ENCODE peak calls at places on chromosome 3, in seven cellular contexts. X, Q, N, U, Z, H and R are unnamed samples. For H3K9me3, the result is how much of the 10 kb centered on the place peaks cover.

GRCh38 chr3:30353711-30354467 is 252.5 kb upstream of the TGFBR2 start:
- DNase-seq in X (peak), Q (no peak), N (no peak), U (no peak), Z (no peak), H (no peak), R (peak)

GRCh38 chr3:188854395-188855149 is 317.2 kb upstream of the TPRG1 start:
- DNase-seq in X (no peak), Q (no peak), N (no peak), U (no peak), Z (no peak), H (no peak), R (no peak)

GRCh38 chr3:127291611-127292010 is 3.8 kb upstream of the PRR20G start:
- DNase-seq in X (no peak), Q (no peak), N (no peak), U (no peak), Z (no peak), H (no peak), R (no peak)

GRCh38 chr3:106130384-106131084 is 261.7 kb upstream of the CBLB start:
- DNase-seq in X (no peak), Q (no peak), N (no peak), U (peak), Z (no peak), H (no peak), R (no peak)

GRCh38 chr3:158313344-158313927 is 203.5 kb downstream of the RSRC1 start:
- DNase-seq in X (no peak), Q (no peak), N (no peak), U (peak), Z (no peak), H (no peak), R (no peak)

GRCh38 chr3:127224118-127224517 is 31.2 kb downstream of the PRR23E start:
- DNase-seq in X (no peak), Q (no peak), N (no peak), U (no peak), Z (no peak), H (no peak), R (no peak)

GRCh38 chr3:45612918-45613602 is 18.5 kb downstream of the LIMD1 start:
- DNase-seq in X (no peak), Q (no peak), N (no peak), U (no peak), Z (no peak), H (no peak), R (no peak)

GRCh38 chr3:161104561-161105551 is at the start of gene B3GALNT1:
- DNase-seq in X (no peak), Q (peak), N (peak), U (peak), Z (peak), H (peak), R (no peak)

GRCh38 chr3:18900994-18901393 is 247.3 kb upstream of the KCNH8 start:
- DNase-seq in X (no peak), Q (no peak), N (no peak), U (peak), Z (no peak), H (no peak), R (no peak)

GRCh38 chr3:134072881-134073582 is 43.3 kb upstream of the SLCO2A1 start:
- DNase-seq in X (no peak), Q (peak), N (peak), U (no peak), Z (no peak), H (no peak), R (no peak)

GRCh38 chr3:156673732-156674045 is 701 bp upstream of the TIPARP start:
- DNase-seq in X (no peak), Q (no peak), N (no peak), U (no peak), Z (no peak), H (no peak), R (no peak)

GRCh38 chr3:12708584-12709192 is 44.8 kb upstream of the RAF1 start:
- DNase-seq in X (no peak), Q (no peak), N (no peak), U (peak), Z (no peak), H (no peak), R (no peak)

GRCh38 chr3:43203022-43203421 is 83.3 kb upstream of the SNRK start:
- DNase-seq in X (no peak), Q (no peak), N (no peak), U (no peak), Z (no peak), H (no peak), R (no peak)

GRCh38 chr3:152961323-152961722 is 126.4 kb downstream of the P2RY1 start:
- DNase-seq in X (no peak), Q (no peak), N (no peak), U (peak), Z (no peak), H (no peak), R (no peak)

GRCh38 chr3:159766563-159767185 is 222.0 kb upstream of the IL12A start:
- DNase-seq in X (no peak), Q (peak), N (no peak), U (no peak), Z (no peak), H (no peak), R (no peak)

GRCh38 chr3:169286214-169286613 is 377.3 kb downstream of the MECOM start:
- DNase-seq in X (no peak), Q (no peak), N (no peak), U (peak), Z (no peak), H (no peak), R (no peak)

GRCh38 chr3:50453907-50454306 is 49.5 kb downstream of the CACNA2D2 start:
- DNase-seq in X (no peak), Q (no peak), N (no peak), U (no peak), Z (no peak), H (no peak), R (no peak)

GRCh38 chr3:28972921-28973320 is 307.9 kb upstream of the RBMS3 start:
- DNase-seq in X (no peak), Q (no peak), N (no peak), U (no peak), Z (no peak), H (no peak), R (no peak)

GRCh38 chr3:171000281-171000680 is 26.2 kb downstream of the SLC2A2 start:
- DNase-seq in X (no peak), Q (no peak), N (no peak), U (no peak), Z (no peak), H (no peak), R (no peak)

GRCh38 chr3:177973241-177973840 is 562.9 kb upstream of the KCNMB2 start:
- DNase-seq in X (no peak), Q (no peak), N (no peak), U (peak), Z (no peak), H (no peak), R (no peak)

GRCh38 chr3:112774293-112774926 is 72.3 kb downstream of the CD200R1L start:
- DNase-seq in X (no peak), Q (no peak), N (no peak), U (no peak), Z (no peak), H (no peak), R (no peak)

GRCh38 chr3:87333393-87333892 is 57.1 kb upstream of the POU1F1 start:
- DNase-seq in X (no peak), Q (no peak), N (peak), U (peak), Z (no peak), H (no peak), R (no peak)

GRCh38 chr3:46609074-46609735 is 3.1 kb upstream of the FAM240A start:
- DNase-seq in X (no peak), Q (peak), N (no peak), U (no peak), Z (no peak), H (no peak), R (no peak)

GRCh38 chr3:152834354-152835310 is at the start of gene P2RY1:
- DNase-seq in X (no peak), Q (peak), N (peak), U (peak), Z (peak), H (peak), R (no peak)

GRCh38 chr3:186487819-186488218 is 56.4 kb downstream of the CRYGS start:
- DNase-seq in X (no peak), Q (peak), N (no peak), U (no peak), Z (no peak), H (no peak), R (no peak)

GRCh38 chr3:183244981-183245476 is 8.0 kb upstream of the B3GNT5 start:
- DNase-seq in X (no peak), Q (no peak), N (no peak), U (peak), Z (no peak), H (no peak), R (no peak)

GRCh38 chr3:107598926-107599754 is 76.4 kb downstream of the BBX start:
- DNase-seq in X (no peak), Q (peak), N (no peak), U (peak), Z (no peak), H (no peak), R (peak)

GRCh38 chr3:123447749-123448502 is 964 bp downstream of the ADCY5 start:
- DNase-seq in X (peak), Q (peak), N (no peak), U (peak), Z (peak), H (peak), R (peak)

GRCh38 chr3:194977341-194977740 is 291.7 kb downstream of the FAM43A start:
- DNase-seq in X (no peak), Q (no peak), N (peak), U (no peak), Z (no peak), H (no peak), R (no peak)

GRCh38 chr3:64456674-64457073 is 231.1 kb downstream of the ADAMTS9 start:
- DNase-seq in X (no peak), Q (no peak), N (no peak), U (no peak), Z (no peak), H (no peak), R (no peak)

GRCh38 chr3:24525557-24525956 is 30.9 kb upstream of the THRB start:
- DNase-seq in X (no peak), Q (no peak), N (no peak), U (no peak), Z (no peak), H (no peak), R (no peak)

GRCh38 chr3:48848816-48849515 is 1.3 kb upstream of the PRKAR2A start:
- DNase-seq in X (no peak), Q (no peak), N (no peak), U (no peak), Z (no peak), H (no peak), R (no peak)

GRCh38 chr3:105678017-105678416 is 190.8 kb downstream of the CBLB start:
- DNase-seq in X (no peak), Q (no peak), N (no peak), U (no peak), Z (no peak), H (no peak), R (no peak)

GRCh38 chr3:11642455-11643162 is 1.1 kb downstream of the VGLL4 start:
- DNase-seq in X (peak), Q (peak), N (peak), U (peak), Z (peak), H (peak), R (peak)

DNA sequence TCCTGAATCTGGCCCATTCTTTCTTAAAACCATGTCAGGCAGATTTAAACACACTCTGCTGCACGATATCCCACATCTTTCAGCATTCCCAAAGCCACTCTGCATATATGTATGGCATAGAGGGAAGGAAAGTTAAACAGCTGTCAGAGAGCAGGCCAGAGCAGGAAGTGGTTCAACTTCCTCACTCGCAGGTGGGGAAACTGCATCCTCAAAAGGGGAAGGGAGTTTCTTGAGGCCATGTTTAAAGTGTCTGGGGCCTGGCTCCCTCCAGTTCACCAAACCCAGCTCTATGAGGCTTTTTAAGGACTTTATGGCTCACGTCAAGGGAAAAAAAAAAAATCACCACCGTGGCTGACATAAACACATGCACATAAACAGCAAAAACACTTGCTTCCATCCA is 123.1 kb downstream of the OPA1 start:
- DNase-seq in X (no peak), Q (no peak), N (no peak), U (no peak), Z (no peak), H (no peak), R (no peak)
- H3K9me3 ChIP-seq in X (under half), Q (under half), N (under half), U (under half), Z (under half), H (under half), R (under half)

DNA sequence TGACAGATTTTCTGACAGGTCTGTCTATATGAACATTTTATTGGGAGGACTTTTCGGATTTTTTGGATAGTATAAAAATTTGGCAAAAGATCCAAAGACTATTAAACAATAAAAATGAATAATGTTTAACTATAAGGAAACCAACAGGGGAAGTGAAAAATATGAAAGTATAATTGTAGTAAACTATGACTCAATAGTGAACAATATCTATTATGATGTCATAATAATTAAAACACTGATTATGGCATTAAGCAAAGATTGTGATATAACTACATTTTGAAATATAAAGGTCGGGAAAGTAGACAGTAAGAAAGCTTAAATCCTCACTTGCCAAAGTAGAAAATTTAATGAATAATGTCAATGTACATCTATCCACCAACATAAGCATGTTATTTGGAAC is 44.3 kb upstream of the CNTN6 start:
- DNase-seq in X (no peak), Q (no peak), N (no peak), U (no peak), Z (no peak), H (no peak), R (no peak)
- H3K9me3 ChIP-seq in X (under half), Q (half or more), N (under half), U (under half), Z (under half), H (under half), R (under half)

GRCh38 chr3:16478516-16478915 is 35.0 kb downstream of the RFTN1 start:
- DNase-seq in X (no peak), Q (no peak), N (no peak), U (no peak), Z (no peak), H (no peak), R (no peak)
- H3K9me3 ChIP-seq in X (under half), Q (under half), N (under half), U (under half), Z (under half), H (under half), R (under half)

GRCh38 chr3:72093270-72093669 is 308.3 kb upstream of the PROK2 start:
- DNase-seq in X (no peak), Q (no peak), N (no peak), U (no peak), Z (no peak), H (no peak), R (no peak)
- H3K9me3 ChIP-seq in X (under half), Q (under half), N (under half), U (under half), Z (under half), H (under half), R (under half)